ENCODE peak calls at places on chromosomes 5 and 9, in seven cellular contexts. K is left ventricle myocardium inferior; V is activated gamma-delta T cell treated with anti-CD3 and anti-CD28 coated beads, Interleukin-2, amount 50 U/mL, for 16 hours; G is GM18507; W is choroid plexus epithelial cell; L is A172; E is gastrocnemius medialis. T is an unnamed sample.

GRCh38 chr5:175261098-175261497 is 182.9 kb downstream of the DRD1 start:
- DNase-seq in K (no peak), V (no peak), G (no peak), W (no peak), L (no peak), E (no peak), T (no peak)

GRCh38 chr9:82583524-82583923 is 479.4 kb downstream of the RASEF start:
- DNase-seq in K (no peak), V (no peak), G (no peak), W (no peak), L (no peak), E (no peak), T (no peak)

GRCh38 chr9:98472216-98472615 is 216.8 kb upstream of the TBC1D2 start:
- DNase-seq in K (no peak), V (no peak), G (no peak), W (no peak), L (no peak), E (no peak), T (no peak)

GRCh38 chr5:43313854-43314457 is 744 bp upstream of the HMGCS1 start:
- DNase-seq in K (no peak), V (no peak), G (no peak), W (peak; percentile 23), L (peak; percentile 15), E (no peak), T (no peak)

GRCh38 chr5:33423018-33423630 is 17.6 kb upstream of the TARS1 start:
- DNase-seq in K (no peak), V (no peak), G (no peak), W (peak; percentile 74), L (peak; percentile 22), E (no peak), T (no peak)

GRCh38 chr9:109910616-109911568 is 130.9 kb downstream of the PALM2AKAP2 start:
- DNase-seq in K (no peak), V (no peak), G (no peak), W (peak; percentile 60), L (peak; percentile 74), E (no peak), T (no peak)

GRCh38 chr5:350355-350754 is 28.8 kb downstream of the AHRR start:
- DNase-seq in K (no peak), V (no peak), G (no peak), W (no peak), L (peak; percentile 17), E (no peak), T (no peak)

GRCh38 chr5:76190356-76190755 is 107.2 kb downstream of the SV2C start:
- DNase-seq in K (no peak), V (no peak), G (no peak), W (no peak), L (no peak), E (no peak), T (no peak)